ENCODE peak calls at places on chromosomes 16 and 17, in seven cellular contexts. F is trophoblast cell, Q is NCI-H69, X is glutamatergic neuron, M is upper lobe of right lung, C is GM23338, A is endothelial cell. S is an unnamed sample.

GRCh38 chr17:80195671-80196529 is 24.2 kb downstream of the SGSH start:
- DNase-seq in F (peak; percentile 44), Q (no peak), X (no peak), M (no peak), C (peak; percentile 72), A (peak; percentile 55), S (no peak)

GRCh38 chr16:86019446-86020047 is 120.6 kb downstream of the IRF8 start:
- DNase-seq in F (peak; percentile 6), Q (no peak), X (peak; percentile 60), M (peak; percentile 42), C (peak; percentile 70), A (peak; percentile 29), S (no peak)

GRCh38 chr17:49210158-49211029 is at the start of the genes ABI3 and GNGT2:
- DNase-seq in F (peak; percentile 5), Q (peak; percentile 9), X (no peak), M (no peak), C (peak; percentile 59), A (peak; percentile 50), S (peak; percentile 43)

GRCh38 chr16:1991135-1991551 is 1.4 kb downstream of the SYNGR3 start:
- DNase-seq in F (no peak), Q (peak; percentile 36), X (no peak), M (no peak), C (peak; percentile 57), A (no peak), S (no peak)

GRCh38 chr16:87325480-87325879 is 8.3 kb upstream of the C16orf95 start:
- DNase-seq in F (no peak), Q (no peak), X (no peak), M (no peak), C (no peak), A (no peak), S (no peak)

GRCh38 chr17:68398731-68399637 is 58.3 kb downstream of the WIPI1 start:
- DNase-seq in F (peak; percentile 87), Q (peak; percentile 89), X (peak; percentile 68), M (peak; percentile 72), C (peak; percentile 90), A (peak; percentile 67), S (peak; percentile 53)

GRCh38 chr16:1911467-1912214 is 6.6 kb downstream of the HS3ST6 start:
- DNase-seq in F (no peak), Q (no peak), X (no peak), M (no peak), C (no peak), A (no peak), S (no peak)

GRCh38 chr16:3655791-3656490 is 1.4 kb downstream of the DNASE1 start:
- DNase-seq in F (no peak), Q (no peak), X (no peak), M (peak; percentile 59), C (no peak), A (no peak), S (no peak)

GRCh38 chr17:80872999-80873951 is 118.4 kb upstream of the CHMP6 start:
- DNase-seq in F (peak; percentile 92), Q (no peak), X (no peak), M (peak; percentile 66), C (peak; percentile 85), A (no peak), S (peak; percentile 77)

GRCh38 chr16:76118344-76118743 is 158.9 kb upstream of the CNTNAP4 start:
- DNase-seq in F (no peak), Q (no peak), X (no peak), M (no peak), C (no peak), A (no peak), S (no peak)

GRCh38 chr17:65417406-65418221 is 143.8 kb downstream of the AXIN2 start:
- DNase-seq in F (no peak), Q (no peak), X (no peak), M (no peak), C (no peak), A (no peak), S (no peak)

GRCh38 chr16:66324785-66325184 is 41.7 kb upstream of the CDH5 start:
- DNase-seq in F (peak; percentile 83), Q (peak; percentile 74), X (peak; percentile 69), M (no peak), C (peak; percentile 72), A (peak; percentile 70), S (no peak)

GRCh38 chr16:71573387-71574094 is 3.4 kb downstream of the TAT start:
- DNase-seq in F (no peak), Q (no peak), X (no peak), M (no peak), C (no peak), A (no peak), S (no peak)

S was measured in psoas muscle.